ENCODE peak calls at places on chromosomes 5 and 9, in five cellular contexts. B is fibroblast of lung, J is RWPE1, I is choroid plexus epithelial cell, A is transverse colon. V is an unnamed sample.

GRCh38 chr5:93805616-93806393 is 64.4 kb upstream of the POU5F2 start:
- DNase-seq in I (no peak), B (no peak), A (no peak), J (no peak), V (no peak)

GRCh38 chr5:32710335-32710858 is 724 bp upstream of the NPR3 start:
- DNase-seq in A (peak), B (peak), J (peak), I (no peak), V (no peak)

GRCh38 chr5:178290376-178290775 is 57.8 kb upstream of the PHYKPL start:
- DNase-seq in J (no peak), A (no peak), B (no peak), I (no peak), V (no peak)

GRCh38 chr5:60492958-60493357 is 207.0 kb downstream of the DEPDC1B start:
- DNase-seq in B (peak), A (no peak), J (peak), I (no peak), V (no peak)

GRCh38 chr9:6565312-6565711 is 80.2 kb downstream of the GLDC start:
- DNase-seq in J (no peak), I (peak), A (no peak), B (no peak), V (no peak)

GRCh38 chr9:100322954-100323536 is 29.7 kb downstream of the TEX10 start:
- DNase-seq in B (peak), J (peak), I (peak), A (no peak), V (no peak)

GRCh38 chr5:5335115-5335514 is 87.4 kb upstream of the ICE1 start:
- DNase-seq in B (peak), I (no peak), A (no peak), J (no peak), V (no peak)

GRCh38 chr5:10248378-10249260 is 1.1 kb downstream of the ATPSCKMT start:
- DNase-seq in B (no peak), A (no peak), J (no peak), I (no peak), V (no peak)

GRCh38 chr5:75052461-75053285 is at the start of gene GCNT4:
- DNase-seq in A (peak), J (peak), I (peak), B (peak), V (no peak)

GRCh38 chr9:78288214-78288892 is 8.6 kb upstream of the PSAT1 start:
- DNase-seq in B (no peak), I (no peak), A (no peak), J (peak), V (no peak)

GRCh38 chr5:81779125-81779934 is 28.4 kb upstream of the SSBP2 start:
- DNase-seq in B (peak), J (no peak), A (peak), I (peak), V (peak)

GRCh38 chr9:103928452-103928851 is 165.7 kb upstream of the SMC2 start:
- DNase-seq in A (no peak), B (no peak), J (no peak), I (peak), V (no peak)

GRCh38 chr9:76153372-76153771 is 240.9 kb downstream of the RFK start:
- DNase-seq in A (no peak), J (no peak), I (no peak), B (no peak), V (no peak)

GRCh38 chr5:56527174-56527573 is 288.2 kb upstream of the MAP3K1 start:
- DNase-seq in J (peak), B (no peak), A (no peak), I (no peak), V (no peak)

GRCh38 chr5:10536931-10537579 is 26.8 kb upstream of the ANKRD33B start:
- DNase-seq in A (no peak), B (no peak), J (no peak), I (no peak), V (no peak)

GRCh38 chr9:7176574-7176973 is 418.8 kb downstream of the KDM4C start:
- DNase-seq in J (no peak), I (no peak), B (peak), A (no peak), V (no peak)

GRCh38 chr5:135493406-135494180 is 41.4 kb upstream of the TIFAB start:
- DNase-seq in I (peak), A (no peak), J (peak), B (peak), V (no peak)

GRCh38 chr9:131125038-131125287 is 423 bp upstream of the NUP214 start:
- DNase-seq in A (no peak), B (no peak), I (no peak), J (peak), V (no peak)

GRCh38 chr9:4555251-4555650 is 65.0 kb downstream of the SLC1A1 start:
- DNase-seq in I (peak), B (peak), J (no peak), A (no peak), V (no peak)

GRCh38 chr5:123344819-123345426 is 78.3 kb downstream of the CEP120 start:
- DNase-seq in A (no peak), I (peak), J (peak), B (peak), V (no peak)

DNA sequence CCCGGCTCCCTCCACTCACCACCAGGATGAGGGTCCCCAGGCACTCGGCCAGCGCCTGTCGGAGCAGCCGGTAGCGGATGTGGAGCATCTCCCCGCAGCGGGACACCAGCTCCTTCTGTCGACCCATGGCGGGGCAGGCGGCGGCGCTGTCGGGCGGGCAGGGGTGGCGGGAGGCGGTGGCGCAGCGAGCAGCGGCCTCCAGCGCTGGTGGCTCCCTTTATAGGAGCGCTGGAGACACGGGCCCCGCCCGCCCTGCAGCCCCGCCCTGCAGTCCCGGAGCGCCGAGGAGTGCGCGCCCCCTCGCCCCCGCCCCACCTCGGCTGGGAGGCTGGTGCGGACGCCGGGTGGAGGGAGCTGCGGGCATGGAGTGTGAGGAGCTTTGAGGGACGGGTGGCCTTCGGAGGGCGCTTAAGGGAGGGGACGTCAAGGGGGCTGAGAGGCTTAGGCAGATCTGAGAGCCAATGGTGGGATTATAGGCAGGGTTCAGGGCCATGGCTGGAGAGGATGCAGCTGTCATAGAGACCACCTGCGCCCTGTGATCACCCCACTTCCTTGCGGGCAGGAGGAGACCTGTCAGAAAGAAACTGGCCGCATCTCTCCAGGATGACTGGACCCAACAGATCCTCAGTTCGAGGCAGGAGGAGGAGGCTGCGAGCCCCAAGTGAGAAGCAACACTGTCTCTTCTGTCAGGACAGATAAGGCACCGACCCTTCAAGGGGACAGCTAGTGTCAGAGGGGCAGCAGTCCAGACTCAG is at the start of gene AQP3:
- DNase-seq in A (peak), J (peak), I (peak), B (peak), V (peak)
- TF ChIP-seq CTCF in A (peak), J (no peak), I (peak), B (peak), V (no peak)

GRCh38 chr5:2725957-2726356 is 25.5 kb downstream of the IRX2 start:
- DNase-seq in A (no peak), I (no peak), B (no peak), J (no peak), V (no peak)
- TF ChIP-seq CTCF in A (no peak), I (no peak), B (no peak), J (no peak), V (no peak)

GRCh38 chr5:71663166-71663565 is 55.9 kb upstream of the CARTPT start:
- DNase-seq in B (no peak), A (no peak), J (no peak), I (no peak), V (no peak)

GRCh38 chr5:71663570-71663969 is 55.5 kb upstream of the CARTPT start:
- DNase-seq in I (no peak), A (no peak), J (no peak), B (no peak), V (no peak)

GRCh38 chr5:71662381-71662780 is 56.7 kb upstream of the CARTPT start:
- DNase-seq in J (no peak), A (no peak), B (no peak), I (no peak), V (no peak)

GRCh38 chr5:71653119-71653518 is 66.0 kb upstream of the CARTPT start:
- DNase-seq in B (peak), J (no peak), A (no peak), I (no peak), V (no peak)

DNA sequence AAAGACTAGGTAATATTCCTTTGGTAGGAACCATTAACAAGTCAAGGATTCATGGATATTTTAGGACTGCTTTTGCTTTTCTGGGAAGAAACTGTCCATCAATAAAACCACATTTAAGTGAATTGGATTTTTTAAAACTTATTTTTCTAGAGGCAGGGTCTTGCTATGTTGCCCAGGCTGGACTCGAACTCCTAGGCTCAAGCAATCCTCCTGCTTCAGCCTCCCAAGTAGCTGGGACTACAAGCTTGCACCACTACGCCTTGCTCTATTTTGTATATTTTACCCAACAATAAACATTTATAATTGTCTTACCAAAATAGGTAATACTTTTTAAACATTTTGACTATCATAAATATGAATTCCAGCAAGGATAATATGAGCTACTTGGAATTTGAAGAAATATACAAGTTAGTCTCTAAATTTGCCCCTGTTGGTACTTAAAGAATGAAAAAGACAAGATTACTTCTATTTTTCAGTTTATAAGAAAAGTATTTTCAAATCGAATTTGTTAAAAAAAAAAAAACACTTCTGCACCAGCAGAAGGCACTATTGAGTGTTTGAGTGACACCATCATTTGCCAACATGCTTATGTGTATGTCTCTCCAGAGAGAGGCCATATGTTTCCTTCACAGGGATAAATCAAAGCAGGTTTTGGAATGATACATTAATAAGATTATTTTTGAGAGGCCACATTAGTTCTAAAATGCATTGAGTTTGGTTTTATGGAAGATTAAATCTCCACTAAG is 60.0 kb upstream of the CARTPT start:
- DNase-seq in I (peak), J (no peak), A (no peak), B (no peak), V (no peak)
- TF ChIP-seq CTCF in I (peak), J (no peak), A (no peak), B (no peak), V (no peak)

GRCh38 chr5:160506006-160507004 is 84.7 kb downstream of the PTTG1 start:
- DNase-seq in J (no peak), B (peak), A (peak), I (peak), V (no peak)
- TF ChIP-seq CTCF in J (no peak), B (no peak), A (no peak), I (no peak), V (no peak)

GRCh38 chr5:150778517-150779396 is at the start of gene SMIM3:
- DNase-seq in A (peak), I (peak), B (peak), J (peak), V (no peak)
- TF ChIP-seq CTCF in A (peak), I (peak), B (peak), J (peak), V (no peak)